ENCODE peak calls at places on chromosomes 12 and 14, in five cellular contexts. I, T, S, A and V are unnamed samples.

GRCh38 chr12:13367973-13368372 is 171.4 kb downstream of the EMP1 start:
- DNase-seq in I (no peak), S (no peak), T (no peak), A (no peak), V (no peak)

GRCh38 chr14:96925422-96925821 is 128.2 kb downstream of the VRK1 start:
- DNase-seq in S (no peak), A (no peak), I (peak; percentile 48), T (no peak), V (no peak)

GRCh38 chr12:40788276-40788675 is 96.0 kb downstream of the CNTN1 start:
- DNase-seq in S (no peak), T (no peak), I (peak; percentile 7), A (no peak), V (no peak)

GRCh38 chr14:54108481-54109471 is 152.2 kb upstream of the BMP4 start:
- DNase-seq in A (no peak), T (no peak), S (peak; percentile 82), I (no peak), V (peak; percentile 85)

GRCh38 chr14:56821177-56821576 is 10.9 kb upstream of the OTX2 start:
- DNase-seq in T (no peak), S (no peak), A (no peak), I (no peak), V (no peak)

GRCh38 chr14:102891556-102891955 is 30.9 kb upstream of the AMN start:
- DNase-seq in I (no peak), A (no peak), T (no peak), S (peak; percentile 82), V (peak; percentile 80)

GRCh38 chr14:89252887-89253532 is 164.0 kb downstream of the FOXN3 start:
- DNase-seq in S (peak; percentile 11), T (peak; percentile 93), I (peak; percentile 75), A (peak; percentile 17), V (no peak)

GRCh38 chr12:20950248-20950647 is 139.7 kb downstream of the SLCO1B3 start:
- DNase-seq in S (no peak), T (no peak), A (no peak), I (peak; percentile 55), V (peak; percentile 3)

GRCh38 chr14:92680781-92681650 is 67.4 kb downstream of the LGMN start:
- DNase-seq in A (peak; percentile 50), S (peak; percentile 71), I (peak; percentile 83), T (peak; percentile 67), V (peak; percentile 77)

GRCh38 chr12:7853557-7853956 is 19.2 kb downstream of the SLC2A14 start:
- DNase-seq in T (no peak), A (no peak), I (no peak), S (no peak), V (no peak)

GRCh38 chr12:131229426-131230339 is 276.0 kb downstream of the ADGRD1 start:
- DNase-seq in T (no peak), A (no peak), I (peak; percentile 97), S (no peak), V (no peak)

GRCh38 chr12:5073838-5074237 is 30.2 kb downstream of the KCNA5 start:
- DNase-seq in T (no peak), I (peak; percentile 40), A (no peak), S (peak; percentile 44), V (no peak)

GRCh38 chr12:56202838-56203237 is 13.6 kb upstream of the SMARCC2 start:
- DNase-seq in S (no peak), I (no peak), T (no peak), A (no peak), V (no peak)

GRCh38 chr12:111102062-111102735 is 181.8 kb upstream of the MYL2 start:
- DNase-seq in S (no peak), T (no peak), I (no peak), A (no peak), V (no peak)

GRCh38 chr12:10030446-10030845 is at the start of gene CLEC9A:
- DNase-seq in T (no peak), I (no peak), A (no peak), S (no peak), V (no peak)

GRCh38 chr14:46985529-46986137 is 334.1 kb upstream of the RPL10L start:
- DNase-seq in T (no peak), S (no peak), I (peak; percentile 3), A (no peak), V (no peak)

GRCh38 chr12:105588126-105588525 is 257.6 kb downstream of the C12orf75 start:
- DNase-seq in T (no peak), I (no peak), A (no peak), S (no peak), V (no peak)

GRCh38 chr14:103310576-103311095 is 23.4 kb upstream of the EIF5 start:
- DNase-seq in I (no peak), A (no peak), T (no peak), S (no peak), V (no peak)

GRCh38 chr12:1523046-1523445 is 71.3 kb downstream of the FBXL14 start:
- DNase-seq in T (no peak), S (no peak), I (no peak), A (no peak), V (no peak)

GRCh38 chr12:28611115-28611435 is 420.8 kb downstream of the CCDC91 start:
- DNase-seq in I (no peak), S (peak; percentile 93), A (no peak), T (no peak), V (peak; percentile 85)

GRCh38 chr14:89746654-89747053 is 207.9 kb downstream of the EFCAB11 start:
- DNase-seq in A (no peak), T (no peak), S (no peak), I (peak; percentile 55), V (no peak)

GRCh38 chr12:38123566-38124246 is 192.9 kb upstream of the ALG10B start:
- DNase-seq in I (no peak), A (no peak), T (no peak), S (no peak), V (no peak)

GRCh38 chr12:38850463-38850862 is 54.9 kb downstream of the CPNE8 start:
- DNase-seq in T (peak; percentile 35), I (no peak), S (no peak), A (no peak), V (peak; percentile 54)

GRCh38 chr14:101360045-101360931 is 201.0 kb upstream of the DIO3 start:
- DNase-seq in T (no peak), A (no peak), I (no peak), S (no peak), V (no peak)

GRCh38 chr14:102370305-102370809 is 7.6 kb downstream of the TECPR2 start:
- DNase-seq in S (peak; percentile 13), I (peak; percentile 85), A (no peak), T (no peak), V (peak; percentile 53)

DNA sequence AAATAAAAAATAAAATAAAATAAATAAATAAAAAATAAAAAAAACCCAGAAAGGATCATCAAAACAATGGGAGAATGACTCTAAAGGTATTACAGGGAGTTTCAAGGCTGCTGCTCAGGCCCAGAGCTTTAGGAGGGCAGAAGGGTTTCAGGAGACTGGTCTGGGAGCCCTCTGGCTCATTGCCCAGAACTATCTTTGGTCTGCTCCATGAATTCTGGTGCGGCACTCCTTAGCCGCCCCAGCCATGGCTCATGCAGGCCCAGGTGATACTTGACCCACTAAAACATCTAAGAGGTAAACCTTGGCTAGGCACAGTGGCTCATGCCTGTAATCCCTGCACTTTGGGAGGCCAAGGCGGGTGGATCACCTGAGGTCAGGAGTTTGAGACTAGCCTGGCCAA is 14.7 kb upstream of the TMED10 start:
- DNase-seq in I (no peak), S (no peak), A (no peak), T (no peak), V (no peak)
- H2AK5ac ChIP-seq in I (no peak overlapping the region), S (no peak overlapping the region), A (no peak overlapping the region), T (no peak overlapping the region), V (no peak overlapping the region)

GRCh38 chr12:26443309-26443708 is 247.9 kb downstream of the SSPN start:
- DNase-seq in A (no peak), I (no peak), S (no peak), T (no peak), V (no peak)
- H3K27ac ChIP-seq in A (no peak overlapping the region), I (no peak overlapping the region), S (no peak overlapping the region), T (no peak overlapping the region), V (no peak overlapping the region)

GRCh38 chr12:122834921-122835692 is at the start of gene HIP1R:
- DNase-seq in A (no peak), T (peak; percentile 72), I (peak; percentile 23), S (no peak), V (no peak)

GRCh38 chr12:122825773-122826724 is 9.2 kb upstream of the HIP1R start:
- DNase-seq in S (no peak), I (no peak), T (no peak), A (no peak), V (no peak)

GRCh38 chr12:122827258-122827657 is 8.0 kb upstream of the HIP1R start:
- DNase-seq in S (no peak), T (no peak), I (no peak), A (no peak), V (no peak)

GRCh38 chr12:122834229-122834920 is 882 bp upstream of the HIP1R start:
- DNase-seq in S (peak; percentile 44), T (peak; percentile 85), A (peak; percentile 25), I (peak; percentile 82), V (peak; percentile 72)

GRCh38 chr12:122830517-122831214 is 4.6 kb upstream of the HIP1R start:
- DNase-seq in I (peak; percentile 59), S (peak; percentile 81), A (no peak), T (peak; percentile 91), V (peak; percentile 73)
- H2AK5ac ChIP-seq in I (no peak overlapping the region), S (no peak overlapping the region), A (no peak overlapping the region), T (no peak overlapping the region), V (no peak overlapping the region)

DNA sequence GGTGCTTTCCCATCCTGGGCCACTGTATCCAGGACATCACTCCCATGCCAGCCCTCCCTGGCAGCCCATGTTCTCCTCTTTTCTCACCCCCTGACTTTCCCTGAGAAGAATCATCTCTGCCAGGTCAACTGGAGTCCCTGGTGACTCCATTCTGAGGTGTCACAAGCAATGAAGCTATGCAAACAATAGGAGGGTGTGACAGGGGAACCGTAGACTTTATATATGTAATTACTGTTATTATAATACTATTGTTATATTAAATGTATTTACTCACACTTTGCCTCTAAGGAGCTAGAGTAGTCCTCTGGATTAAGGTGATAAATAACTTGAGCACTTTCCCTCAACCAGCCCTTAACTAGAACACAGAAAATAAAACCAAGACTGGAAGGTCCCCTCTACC is 9.2 kb downstream of the ZNF219 start:
- DNase-seq in I (no peak), A (no peak), T (no peak), S (no peak), V (no peak)
- H3K27ac ChIP-seq in I (no peak overlapping the region), A (no peak overlapping the region), T (no peak overlapping the region), S (no peak overlapping the region), V (no peak overlapping the region)

DNA sequence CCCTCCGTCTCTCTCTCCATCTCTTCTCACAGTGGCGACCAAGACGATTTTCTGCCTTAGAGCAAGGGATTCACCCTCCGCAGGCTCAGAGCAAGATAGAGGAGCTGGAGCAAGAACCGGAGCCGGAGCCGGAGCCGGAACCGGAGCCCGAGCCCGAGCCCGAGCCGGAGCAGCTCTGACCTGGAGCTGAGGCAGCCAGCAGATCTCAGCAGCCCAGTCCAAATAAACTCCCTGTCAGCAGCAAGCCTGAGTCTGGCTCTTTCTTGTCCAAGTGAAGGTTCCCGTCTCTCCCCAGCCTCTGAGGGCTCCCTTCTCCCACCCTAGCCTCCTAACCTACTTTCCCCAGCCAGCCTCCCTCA is 5.9 kb downstream of the LAG3 start:
- DNase-seq in A (no peak), S (no peak), I (peak; percentile 64), T (no peak), V (peak; percentile 61)
- H2AK5ac ChIP-seq in A (no peak overlapping the region), S (no peak overlapping the region), I (no peak overlapping the region), T (no peak overlapping the region), V (no peak overlapping the region)

GRCh38 chr12:129868566-129868965 is 35.3 kb downstream of the TMEM132D start:
- DNase-seq in I (no peak), S (no peak), T (no peak), A (no peak), V (no peak)
- H3K27ac ChIP-seq in I (no peak overlapping the region), S (no peak overlapping the region), T (no peak overlapping the region), A (no peak overlapping the region), V (no peak overlapping the region)